ENCODE peak calls at places on chromosome 22, in four cellular contexts. F is heart right ventricle, U is NCI-H460, T is A549. C is an unnamed sample.
A peak's percentile ranks its signal among the peaks of the same experiment; 100 is the strongest.

GRCh38 chr22:45090364-45090960 is 73.3 kb upstream of the NUP50 start:
- DNase-seq in U (no peak), F (no peak), T (peak; percentile 69), C (no peak)

GRCh38 chr22:33013051-33013450 is 45.1 kb downstream of the SYN3 start:
- DNase-seq in T (no peak), F (no peak), U (no peak), C (no peak)

GRCh38 chr22:24134090-24134846 is 47.0 kb upstream of the SUSD2 start:
- DNase-seq in T (no peak), F (peak; percentile 49), U (no peak), C (no peak)

GRCh38 chr22:19875061-19875530 is 20.4 kb upstream of the GNB1L start:
- DNase-seq in F (no peak), T (no peak), U (no peak), C (no peak)

GRCh38 chr22:46827781-46828180 is 65.3 kb downstream of the TBC1D22A start:
- DNase-seq in F (no peak), T (peak; percentile 15), U (no peak), C (no peak)

GRCh38 chr22:40637181-40638150 is 947 bp upstream of the MRTFA start:
- DNase-seq in U (no peak), T (no peak), F (peak; percentile 25), C (peak; percentile 14)

GRCh38 chr22:31377609-31378008 is 21.8 kb upstream of the DRG1 start:
- DNase-seq in T (no peak), F (peak; percentile 8), U (no peak), C (no peak)

GRCh38 chr22:24807284-24807950 is 1.4 kb downstream of the SGSM1 start:
- DNase-seq in F (peak; percentile 45), U (no peak), T (peak; percentile 22), C (no peak)

GRCh38 chr22:39360674-39361413 is 11.1 kb downstream of the SYNGR1 start:
- DNase-seq in F (no peak), U (no peak), T (peak; percentile 29), C (no peak)

GRCh38 chr22:44668190-44668885 is 33.7 kb upstream of the PRR5 start:
- DNase-seq in T (no peak), F (no peak), U (no peak), C (no peak)

GRCh38 chr22:46748948-46749681 is 11.1 kb upstream of the CERK start:
- DNase-seq in T (no peak), U (no peak), F (no peak), C (no peak)

GRCh38 chr22:17237031-17237668 is 17.9 kb upstream of the ADA2 start:
- DNase-seq in T (no peak), F (no peak), U (no peak), C (no peak)

GRCh38 chr22:31650391-31650790 is 11.6 kb downstream of the PISD start:
- DNase-seq in U (no peak), T (no peak), F (no peak), C (peak; percentile 59)

GRCh38 chr22:49693416-49693815 is 134.3 kb downstream of the BRD1 start:
- DNase-seq in U (no peak), F (no peak), T (no peak), C (no peak)

GRCh38 chr22:30089655-30089974 is 9.4 kb downstream of the HORMAD2 start:
- DNase-seq in F (no peak), U (no peak), T (no peak), C (no peak)

GRCh38 chr22:46993626-46994025 is 231.2 kb downstream of the TBC1D22A start:
- DNase-seq in T (no peak), F (no peak), U (no peak), C (no peak)